ENCODE peak calls at places on chromosomes 6 and 20, in eight cellular contexts. D is uterus; K is K562; N is pancreas; C is left ventricle myocardium inferior; P is hepatocyte; Y is CD4-positive, alpha-beta memory T cell; Z is SK-N-SH. V is an unnamed sample. For H3K4me1, the result is how much of the 10 kb centered on the place peaks cover.

GRCh38 chr6:170090561-170090960 is 200.3 kb downstream of the DLL1 start:
- DNase-seq in D (no peak), K (no peak), N (no peak), C (no peak), P (no peak), Y (no peak), Z (no peak), V (no peak)

GRCh38 chr6:78525961-78526360 is 341.4 kb upstream of the IRAK1BP1 start:
- DNase-seq in D (no peak), K (no peak), N (no peak), C (no peak), P (no peak), Y (no peak), Z (no peak), V (no peak)

GRCh38 chr20:40467014-40467413 is 222.0 kb downstream of the MAFB start:
- DNase-seq in D (no peak), K (no peak), N (no peak), C (peak), P (no peak), Y (no peak), Z (no peak), V (no peak)

GRCh38 chr6:100906325-100906724 is 25.2 kb upstream of the ASCC3 start:
- DNase-seq in D (no peak), K (no peak), N (no peak), C (no peak), P (no peak), Y (no peak), Z (no peak), V (no peak)

GRCh38 chr6:161189891-161190290 is 84.0 kb downstream of the AGPAT4 start:
- DNase-seq in D (no peak), K (no peak), N (no peak), C (no peak), P (no peak), Y (no peak), Z (no peak), V (no peak)

GRCh38 chr20:50464026-50464724 is 46.0 kb upstream of the PTPN1 start:
- DNase-seq in D (peak), K (peak), N (peak), C (peak), P (peak), Y (peak), Z (peak), V (no peak)

GRCh38 chr6:134373282-134373922 is 55.5 kb upstream of the SGK1 start:
- DNase-seq in D (no peak), K (no peak), N (no peak), C (peak), P (peak), Y (no peak), Z (no peak), V (peak)

GRCh38 chr6:154488802-154489437 is 21.6 kb downstream of the CNKSR3 start:
- DNase-seq in D (no peak), K (no peak), N (no peak), C (no peak), P (no peak), Y (no peak), Z (no peak), V (no peak)

GRCh38 chr6:40642190-40642589 is 55.0 kb upstream of the LRFN2 start:
- DNase-seq in D (no peak), K (no peak), N (no peak), C (no peak), P (no peak), Y (no peak), Z (no peak), V (no peak)

GRCh38 chr20:2793471-2793870 is 7.0 kb downstream of the CPXM1 start:
- DNase-seq in D (no peak), K (no peak), N (no peak), C (no peak), P (no peak), Y (no peak), Z (no peak), V (no peak)

GRCh38 chr6:20318851-20319387 is 82.8 kb upstream of the E2F3 start:
- DNase-seq in D (no peak), K (no peak), N (no peak), C (no peak), P (no peak), Y (no peak), Z (no peak), V (no peak)

GRCh38 chr20:43543138-43543537 is 15.7 kb upstream of the SGK2 start:
- DNase-seq in D (no peak), K (no peak), N (no peak), C (no peak), P (no peak), Y (no peak), Z (no peak), V (no peak)

GRCh38 chr20:32467506-32468312 is 109.6 kb downstream of the ASXL1 start:
- DNase-seq in D (no peak), K (no peak), N (peak), C (peak), P (no peak), Y (no peak), Z (no peak), V (no peak)

GRCh38 chr6:131982740-131983259 is 31.6 kb upstream of the CCN2 start:
- DNase-seq in D (no peak), K (no peak), N (no peak), C (no peak), P (no peak), Y (no peak), Z (no peak), V (no peak)

GRCh38 chr6:56695702-56696101 is 53.0 kb upstream of the DST start:
- DNase-seq in D (no peak), K (no peak), N (no peak), C (no peak), P (no peak), Y (no peak), Z (no peak), V (no peak)

GRCh38 chr20:63191400-63191799 is 24.5 kb downstream of the YTHDF1 start:
- DNase-seq in D (no peak), K (no peak), N (peak), C (no peak), P (no peak), Y (no peak), Z (no peak), V (no peak)

GRCh38 chr6:53410508-53411258 is 61.9 kb upstream of the ELOVL5 start:
- DNase-seq in D (peak), K (peak), N (no peak), C (peak), P (peak), Y (peak), Z (peak), V (no peak)

GRCh38 chr20:24149175-24149574 is 160.6 kb upstream of the GGTLC1 start:
- DNase-seq in D (no peak), K (no peak), N (no peak), C (no peak), P (no peak), Y (no peak), Z (no peak), V (no peak)

GRCh38 chr20:24147961-24148360 is 159.4 kb upstream of the GGTLC1 start:
- DNase-seq in D (no peak), K (no peak), N (no peak), C (no peak), P (no peak), Y (no peak), Z (no peak), V (no peak)

GRCh38 chr20:24147479-24147878 is 158.9 kb upstream of the GGTLC1 start:
- DNase-seq in D (no peak), K (no peak), N (no peak), C (no peak), P (no peak), Y (no peak), Z (no peak), V (no peak)

GRCh38 chr20:24149881-24150307 is 161.3 kb upstream of the GGTLC1 start:
- DNase-seq in D (no peak), K (peak), N (peak), C (peak), P (peak), Y (no peak), Z (peak), V (no peak)

DNA sequence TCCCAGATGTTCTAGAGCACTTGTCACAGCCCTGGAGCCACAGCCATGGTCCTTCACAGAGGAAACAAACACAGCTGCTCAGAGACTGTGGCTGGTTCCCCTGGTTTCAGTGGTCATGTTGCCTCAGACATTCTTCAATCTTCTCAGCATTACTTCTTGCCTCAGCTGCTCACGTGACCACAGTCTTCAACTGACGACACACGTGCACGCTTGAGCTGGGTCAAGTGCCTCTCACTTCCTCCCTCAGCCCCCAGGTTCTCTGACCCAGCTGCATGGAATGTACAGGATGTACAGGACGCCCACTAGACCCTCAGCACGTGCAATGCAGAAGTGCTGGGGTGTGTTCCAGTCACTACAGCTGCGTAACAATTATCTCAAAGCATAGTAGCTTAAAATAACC is 159.8 kb upstream of the GGTLC1 start:
- DNase-seq in D (no peak), K (no peak), N (no peak), C (no peak), P (no peak), Y (no peak), Z (no peak), V (no peak)
- H3K27ac ChIP-seq in D (no peak), K (no peak), N (no peak), C (no peak), P (no peak), Y (no peak), Z (no peak), V (no peak)

DNA sequence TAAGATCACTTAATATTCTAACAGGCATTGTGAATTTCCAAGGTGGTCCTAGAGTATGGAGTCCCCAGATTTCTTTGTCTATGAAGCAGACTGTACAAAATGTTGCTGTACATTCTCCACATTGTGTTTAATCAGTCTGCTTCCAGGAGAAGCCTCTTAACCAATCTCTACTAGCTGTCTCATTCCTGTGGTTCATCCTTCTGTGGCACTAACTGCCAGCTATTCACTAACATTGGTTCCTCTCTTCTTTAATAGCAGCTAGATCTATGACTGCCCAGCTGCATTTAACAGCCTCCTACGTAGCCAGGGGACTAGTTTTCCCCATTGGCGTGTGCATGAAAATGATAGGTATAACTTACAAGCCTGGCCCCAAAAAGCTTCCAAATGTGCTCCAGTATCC is 395.4 kb downstream of the SAMD5 start:
- DNase-seq in D (no peak), K (no peak), N (no peak), C (no peak), P (no peak), Y (no peak), Z (no peak), V (no peak)
- H3K4me1 ChIP-seq in D (under half), K (under half), N (under half), C (under half), P (under half), Y (under half), Z (under half), V (under half)

DNA sequence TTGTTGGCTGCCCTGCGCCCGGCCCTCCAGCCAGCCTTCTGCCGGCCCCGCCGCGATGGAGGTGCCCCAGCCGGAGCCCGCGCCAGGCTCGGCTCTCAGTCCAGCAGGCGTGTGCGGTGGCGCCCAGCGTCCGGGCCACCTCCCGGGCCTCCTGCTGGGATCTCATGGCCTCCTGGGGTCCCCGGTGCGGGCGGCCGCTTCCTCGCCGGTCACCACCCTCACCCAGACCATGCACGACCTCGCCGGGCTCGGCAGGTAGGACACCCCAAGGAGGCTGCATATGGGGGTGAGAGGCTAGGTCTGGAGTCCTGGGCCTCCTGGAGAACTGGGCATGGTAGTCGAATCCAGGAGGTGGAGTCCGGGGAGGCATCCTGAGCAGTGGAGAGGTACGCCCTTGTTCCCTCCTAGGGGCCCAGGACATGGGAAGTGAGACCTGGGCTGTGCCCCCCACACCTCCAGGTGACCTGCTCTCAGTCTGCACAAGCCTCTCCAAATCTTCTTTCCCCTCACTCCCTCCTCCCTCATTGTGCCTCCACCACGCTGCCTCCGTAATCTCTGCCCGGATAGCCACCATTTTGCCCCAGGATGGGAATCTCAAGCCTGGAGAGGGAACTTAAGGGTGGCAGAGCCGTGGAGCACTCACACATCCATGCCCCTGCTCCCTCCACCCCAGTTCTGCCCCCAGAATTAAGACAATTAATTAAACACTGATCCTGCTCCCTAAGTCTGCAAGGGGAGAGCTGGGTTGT is 541 bp downstream of the CDC25B start:
- DNase-seq in D (no peak), K (no peak), N (no peak), C (no peak), P (no peak), Y (no peak), Z (no peak), V (no peak)
- H3K27ac ChIP-seq in D (peak), K (peak), N (no peak), C (peak), P (peak), Y (peak), Z (no peak), V (no peak)

GRCh38 chr20:52515877-52516276 is 324.3 kb upstream of the ZFP64 start:
- DNase-seq in D (no peak), K (no peak), N (no peak), C (no peak), P (no peak), Y (no peak), Z (no peak), V (no peak)
- H3K4me1 ChIP-seq in D (under half), K (under half), N (under half), C (under half), P (under half), Y (under half), Z (under half), V (under half)

GRCh38 chr6:111478749-111479148 is 4.3 kb downstream of the REV3L start:
- DNase-seq in D (no peak), K (no peak), N (no peak), C (no peak), P (peak), Y (peak), Z (no peak), V (no peak)

GRCh38 chr6:111474771-111475170 is 8.2 kb downstream of the REV3L start:
- DNase-seq in D (no peak), K (no peak), N (no peak), C (no peak), P (no peak), Y (no peak), Z (no peak), V (no peak)

GRCh38 chr6:111478064-111478476 is 4.9 kb downstream of the REV3L start:
- DNase-seq in D (no peak), K (no peak), N (no peak), C (no peak), P (no peak), Y (no peak), Z (no peak), V (no peak)

GRCh38 chr6:111474106-111474505 is 8.9 kb downstream of the REV3L start:
- DNase-seq in D (no peak), K (no peak), N (no peak), C (no peak), P (no peak), Y (no peak), Z (no peak), V (no peak)

GRCh38 chr6:111477481-111477938 is 5.5 kb downstream of the REV3L start:
- DNase-seq in D (no peak), K (no peak), N (no peak), C (no peak), P (no peak), Y (no peak), Z (no peak), V (no peak)
- H3K27ac ChIP-seq in D (peak), K (peak), N (no peak), C (no peak), P (no peak), Y (no peak), Z (peak), V (no peak)